ENCODE peak calls at places on chromosome 3, in nine cellular contexts. D is pancreas, F is NB4, I is right lobe of liver, J is BJ, R is mammary epithelial cell, P is breast epithelium, H is heart left ventricle, Y is GM06990. B is an unnamed sample.

GRCh38 chr3:86988235-86988634 is 2.7 kb downstream of the VGLL3 start:
- DNase-seq in R (peak), I (no peak), J (peak), P (no peak), F (no peak), D (no peak), Y (no peak), H (no peak), B (no peak)

GRCh38 chr3:177279118-177279815 is 82.0 kb upstream of the TBL1XR1 start:
- DNase-seq in H (no peak), I (no peak), R (no peak), J (no peak), F (no peak), D (no peak), P (no peak), Y (no peak), B (peak)

GRCh38 chr3:16171825-16172224 is 2.7 kb upstream of the GALNT15 start:
- DNase-seq in D (no peak), I (peak), Y (no peak), R (no peak), H (no peak), P (no peak), F (no peak), J (no peak), B (no peak)

GRCh38 chr3:122628567-122628966 is 51.1 kb downstream of the PARP15 start:
- DNase-seq in H (no peak), I (no peak), D (no peak), F (peak), Y (no peak), P (no peak), R (peak), J (no peak), B (no peak)

GRCh38 chr3:144096016-144096415 is 124.4 kb downstream of the DIPK2A start:
- DNase-seq in H (no peak), J (no peak), Y (no peak), R (no peak), D (no peak), I (no peak), P (no peak), F (no peak), B (peak)

GRCh38 chr3:155018621-155019330 is 61.3 kb upstream of the MME start:
- DNase-seq in J (no peak), Y (no peak), I (no peak), R (peak), P (no peak), H (no peak), F (peak), D (no peak), B (peak)

GRCh38 chr3:153080778-153081240 is 81.2 kb upstream of the RAP2B start:
- DNase-seq in P (no peak), D (no peak), I (no peak), R (no peak), H (no peak), F (peak), J (no peak), Y (no peak), B (no peak)

GRCh38 chr3:117510396-117510795 is 800.8 kb downstream of the TUSC7 start:
- DNase-seq in P (no peak), H (no peak), J (peak), I (no peak), F (no peak), D (no peak), R (no peak), Y (no peak), B (no peak)

GRCh38 chr3:126923895-126924294 is 59.0 kb upstream of the PLXNA1 start:
- DNase-seq in H (no peak), I (no peak), R (no peak), J (no peak), F (no peak), Y (no peak), P (no peak), D (no peak), B (no peak)

GRCh38 chr3:46410669-46411068 is 3.6 kb downstream of the CCRL2 start:
- DNase-seq in J (no peak), R (no peak), P (no peak), H (no peak), D (no peak), Y (no peak), I (no peak), F (no peak), B (no peak)

GRCh38 chr3:134212898-134213665 is 37.6 kb downstream of the RYK start:
- DNase-seq in J (no peak), I (peak), R (peak), H (peak), P (peak), Y (peak), D (peak), F (peak), B (no peak)

GRCh38 chr3:192819001-192819569 is 91.7 kb upstream of the FGF12 start:
- DNase-seq in J (no peak), P (no peak), H (no peak), Y (peak), F (no peak), R (peak), D (no peak), I (no peak), B (peak)

GRCh38 chr3:15295506-15295905 is 36.9 kb downstream of the SH3BP5 start:
- DNase-seq in J (no peak), I (no peak), H (peak), P (no peak), Y (no peak), R (no peak), D (no peak), F (peak), B (peak)

GRCh38 chr3:62203152-62203551 is 170.2 kb downstream of the FEZF2 start:
- DNase-seq in Y (no peak), R (no peak), J (no peak), F (no peak), P (no peak), H (no peak), D (no peak), I (no peak), B (no peak)

GRCh38 chr3:133750201-133750748 is 4.1 kb downstream of the TF start:
- DNase-seq in J (no peak), I (peak), R (no peak), F (no peak), H (no peak), Y (no peak), D (no peak), P (no peak), B (no peak)

GRCh38 chr3:174276826-174277225 is 582.3 kb upstream of the NAALADL2 start:
- DNase-seq in J (no peak), D (no peak), R (no peak), P (no peak), Y (no peak), F (no peak), H (no peak), I (no peak), B (no peak)

GRCh38 chr3:4656059-4656458 is 162.9 kb downstream of the ITPR1 start:
- DNase-seq in H (peak), J (no peak), R (peak), F (peak), P (peak), D (peak), I (peak), Y (no peak), B (no peak)

GRCh38 chr3:111971533-111971932 is 7.3 kb upstream of the ABHD10 start:
- DNase-seq in D (no peak), P (no peak), J (no peak), H (peak), I (no peak), Y (no peak), R (no peak), F (no peak), B (no peak)

GRCh38 chr3:192042116-192042515 is 581.2 kb downstream of the PYDC2 start:
- DNase-seq in Y (peak), H (no peak), F (no peak), P (no peak), D (no peak), J (no peak), I (no peak), R (no peak), B (no peak)

GRCh38 chr3:135736740-135737139 is 228.8 kb upstream of the PPP2R3A start:
- DNase-seq in P (no peak), F (peak), H (no peak), J (no peak), I (no peak), Y (no peak), D (no peak), R (peak), B (no peak)

GRCh38 chr3:33385423-33385822 is 54.8 kb downstream of the UBP1 start:
- DNase-seq in I (no peak), R (peak), H (no peak), D (no peak), Y (no peak), P (no peak), J (no peak), F (peak), B (no peak)

GRCh38 chr3:114496874-114497273 is 203.0 kb downstream of the TIGIT start:
- DNase-seq in F (no peak), J (no peak), R (no peak), D (no peak), H (no peak), P (no peak), Y (no peak), I (peak), B (peak)

GRCh38 chr3:114496466-114496865 is 202.6 kb downstream of the TIGIT start:
- DNase-seq in Y (no peak), I (no peak), R (no peak), F (no peak), J (no peak), D (no peak), P (no peak), H (no peak), B (no peak)

GRCh38 chr3:114499986-114500385 is 206.2 kb downstream of the TIGIT start:
- DNase-seq in P (no peak), D (no peak), R (peak), J (no peak), F (no peak), I (no peak), H (no peak), Y (no peak), B (no peak)

GRCh38 chr3:114496021-114496434 is 202.2 kb downstream of the TIGIT start:
- DNase-seq in Y (no peak), F (no peak), D (no peak), R (peak), H (peak), J (peak), P (no peak), I (peak), B (peak)

DNA sequence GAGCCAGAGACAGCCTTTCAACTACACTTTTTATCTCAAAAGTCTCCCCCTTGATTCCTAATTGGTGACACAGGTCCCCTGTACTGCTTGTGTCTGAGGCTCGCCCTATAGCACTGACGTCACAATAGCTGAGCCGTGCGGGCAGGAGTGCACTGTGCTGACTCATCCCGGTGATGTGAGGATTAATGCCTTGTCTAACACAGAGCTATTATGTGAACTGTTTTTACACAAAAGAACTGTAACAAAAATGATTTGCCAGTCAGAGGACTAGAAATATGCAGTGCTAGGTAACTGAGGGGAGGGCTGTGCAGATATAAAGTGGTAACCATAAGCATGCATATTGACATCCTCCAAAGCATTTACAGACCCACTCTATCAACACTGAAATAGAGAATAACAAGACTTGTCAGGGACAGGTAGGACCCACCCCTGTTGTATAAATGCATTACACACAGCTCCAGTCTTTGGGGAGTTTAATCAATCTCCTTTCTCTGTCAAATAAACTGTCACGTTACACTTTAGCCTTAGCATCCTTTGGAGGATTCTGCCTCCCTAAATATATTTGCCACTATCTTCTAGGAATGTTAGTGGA is 205.0 kb downstream of the TIGIT start:
- DNase-seq in P (no peak), J (no peak), D (no peak), Y (no peak), H (no peak), F (peak), R (peak), I (no peak), B (no peak)
- H3K4me3 ChIP-seq in P (no peak), J (no peak), D (no peak), Y (no peak), H (no peak), F (no peak), R (no peak), I (no peak), B (no peak)

DNA sequence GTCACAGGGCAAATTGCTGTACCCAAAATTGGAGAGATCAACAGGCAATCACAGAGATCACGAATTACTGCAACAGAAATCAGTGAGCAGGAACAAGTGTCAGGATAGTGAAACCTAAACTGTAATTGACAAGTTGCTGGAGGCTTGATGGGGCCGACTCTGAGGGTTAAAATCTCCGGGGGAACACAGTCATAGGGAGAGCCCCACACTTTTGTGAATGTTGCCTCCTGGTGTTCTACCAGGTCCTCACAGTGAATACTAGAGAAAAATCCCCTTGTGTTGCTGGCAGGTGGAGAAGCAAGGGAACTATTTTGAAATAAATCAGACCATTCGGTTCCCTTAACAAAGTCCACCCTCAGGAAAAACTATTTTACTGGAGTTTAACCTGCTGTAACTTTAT is 697.5 kb upstream of the CBLB start:
- DNase-seq in F (peak), J (no peak), H (no peak), I (no peak), Y (peak), P (no peak), D (no peak), R (no peak), B (no peak)
- TF ChIP-seq CTCF in F (no peak), J (no peak), H (no peak), I (no peak), Y (peak), P (no peak), D (no peak), R (no peak), B (peak)

GRCh38 chr3:187973977-187974856 is 179.7 kb upstream of the LPP start:
- DNase-seq in I (no peak), Y (no peak), F (no peak), H (no peak), J (no peak), P (no peak), D (no peak), R (no peak), B (no peak)

GRCh38 chr3:187971629-187972028 is 182.3 kb upstream of the LPP start:
- DNase-seq in F (no peak), P (no peak), H (no peak), R (no peak), Y (no peak), I (peak), J (no peak), D (no peak), B (no peak)

GRCh38 chr3:187970106-187970505 is 183.9 kb upstream of the LPP start:
- DNase-seq in F (no peak), H (no peak), J (no peak), R (no peak), Y (no peak), D (no peak), I (peak), P (no peak), B (no peak)

GRCh38 chr3:187974857-187975257 is 179.1 kb upstream of the LPP start:
- DNase-seq in H (no peak), D (no peak), Y (no peak), R (no peak), F (no peak), I (no peak), J (no peak), P (no peak), B (no peak)

DNA sequence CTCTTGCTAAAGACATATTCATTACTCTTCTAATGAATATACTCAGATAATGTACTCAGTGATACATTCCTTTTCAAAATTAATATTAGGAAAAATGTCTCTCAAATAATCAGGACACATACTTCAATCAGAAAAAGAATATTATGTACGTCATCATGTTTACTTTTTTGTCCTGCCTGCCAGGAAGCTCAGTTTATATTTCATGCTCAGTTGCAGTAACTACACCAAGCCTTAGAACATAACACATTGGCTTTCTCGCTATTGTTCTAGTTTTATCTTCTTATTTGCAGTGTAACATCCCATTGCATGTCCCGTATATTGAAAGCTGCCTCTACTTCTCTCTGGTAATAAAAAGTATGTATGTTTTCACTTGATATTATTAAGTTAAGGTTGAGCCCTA is 181.5 kb upstream of the LPP start:
- DNase-seq in D (no peak), H (no peak), R (no peak), F (no peak), P (no peak), J (no peak), I (no peak), Y (no peak), B (no peak)
- H3K4me3 ChIP-seq in D (no peak), H (no peak), R (no peak), F (no peak), P (no peak), J (no peak), I (no peak), Y (no peak), B (no peak)

DNA sequence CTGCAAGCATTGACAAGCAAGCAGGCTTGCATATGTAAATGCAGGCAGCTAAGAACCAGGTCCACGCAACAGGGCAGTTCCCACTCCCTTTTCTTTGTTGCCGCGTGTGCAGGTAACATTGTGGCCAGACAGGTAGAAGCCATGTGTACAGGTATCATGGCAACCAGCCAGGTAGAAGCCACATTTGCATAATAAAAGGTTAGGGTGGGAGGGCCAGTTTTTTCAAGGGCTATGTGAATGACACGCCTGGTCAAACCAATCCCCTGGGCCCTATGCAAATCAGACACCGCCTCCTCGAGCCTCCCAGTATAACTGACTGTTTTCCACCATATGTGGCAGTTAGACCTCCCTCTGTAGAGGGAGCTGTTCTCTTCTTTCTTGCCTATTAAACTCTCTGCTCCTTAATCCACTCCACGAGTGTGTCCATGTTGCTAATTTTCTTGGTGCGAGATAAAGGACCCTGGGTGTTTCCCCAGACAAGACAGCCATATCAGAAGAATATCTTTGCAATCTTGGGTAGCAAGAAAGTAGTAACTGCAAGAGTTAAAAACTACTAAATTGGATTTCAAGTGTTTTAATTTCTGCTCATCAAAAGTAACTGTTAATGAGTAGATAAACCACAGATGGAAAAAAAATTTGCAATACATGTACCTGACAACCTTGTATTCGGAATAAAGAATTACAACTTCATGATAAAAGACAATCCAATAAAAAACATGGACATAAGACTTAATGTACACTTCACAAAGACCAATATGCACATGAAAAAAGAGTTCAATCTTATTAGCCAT is 21.8 kb downstream of the PCOLCE2 start:
- DNase-seq in J (no peak), Y (no peak), R (peak), H (no peak), F (peak), I (no peak), P (no peak), D (no peak), B (no peak)
- TF ChIP-seq CTCF in J (no peak), Y (no peak), R (peak), H (no peak), F (no peak), I (no peak), P (no peak), D (no peak), B (peak)

DNA sequence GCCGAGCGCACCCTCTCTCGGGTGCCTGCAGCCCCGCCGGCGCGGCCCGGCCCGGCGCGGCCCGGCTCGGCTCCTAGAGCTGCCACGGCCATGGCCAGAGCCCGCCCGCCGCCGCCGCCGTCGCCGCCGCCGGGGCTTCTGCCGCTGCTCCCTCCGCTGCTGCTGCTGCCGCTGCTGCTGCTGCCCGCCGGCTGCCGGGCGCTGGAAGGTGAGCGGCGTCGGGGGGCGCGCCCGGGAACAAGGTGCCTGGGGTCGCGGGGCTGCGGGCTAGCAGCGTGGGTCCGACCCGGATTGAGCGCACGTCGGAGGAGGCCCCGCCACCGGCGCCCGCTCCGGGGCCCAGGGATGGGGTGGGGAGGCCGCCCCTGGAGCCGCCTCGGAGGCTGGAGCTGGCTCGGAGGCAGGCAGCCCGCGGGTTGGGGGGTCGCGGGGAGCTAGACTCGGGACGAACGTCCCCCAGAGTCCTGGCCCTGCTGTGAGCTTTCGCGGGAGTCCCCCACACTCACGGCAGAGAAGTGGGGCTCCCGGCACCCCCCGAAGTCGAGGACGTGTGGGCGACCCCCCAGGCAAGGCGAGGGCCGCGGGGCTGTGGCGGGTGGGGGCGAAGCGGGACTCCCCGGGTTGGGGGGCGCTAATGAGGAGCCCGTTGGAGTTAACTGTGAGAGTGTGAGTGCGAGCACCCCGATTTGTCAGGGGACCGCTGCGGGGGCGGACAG is 719 bp downstream of the EPHB3 start:
- DNase-seq in D (peak), J (no peak), P (no peak), Y (no peak), R (no peak), F (no peak), I (no peak), H (no peak), B (no peak)
- H3K4me3 ChIP-seq in D (peak), J (peak), P (peak), Y (no peak), R (peak), F (no peak), I (peak), H (peak), B (peak)

B was measured in epithelial cell of proximal tubule.